ENCODE peak calls at places on chromosome 15, in eight cellular contexts. Q is NCI-H2081; I is Peyer's patch; Y is stimulated activated CD8-positive, alpha-beta memory T cell treated with anti-CD3 and anti-CD28 coated beads, Interleukin-2, amount 100 ng/mL, for 48 hours; T is EL; K is endodermal cell; S is GM10248; R is ELR. Z is an unnamed sample.
A peak's percentile ranks its signal among the peaks of the same experiment; 100 is the strongest.

GRCh38 chr15:101115318-101115886 is 136.4 kb downstream of the CHSY1 start:
- DNase-seq in Y (no peak), T (no peak), Q (no peak), S (no peak), R (no peak), I (no peak), K (no peak), Z (no peak)

GRCh38 chr15:74958320-74958907 is 1.8 kb upstream of the RPP25 start:
- DNase-seq in Q (peak; percentile 83), Y (no peak), T (peak; percentile 62), K (peak; percentile 83), R (peak; percentile 63), I (peak; percentile 87), S (no peak), Z (no peak)

GRCh38 chr15:42788725-42789124 is 51.8 kb upstream of the CDAN1 start:
- DNase-seq in T (no peak), Y (no peak), Q (no peak), K (no peak), S (no peak), R (no peak), I (no peak), Z (no peak)

GRCh38 chr15:74978503-74978902 is 16.9 kb upstream of the SCAMP5 start:
- DNase-seq in S (no peak), T (no peak), K (no peak), Y (peak; percentile 68), Q (no peak), R (peak; percentile 50), I (no peak), Z (no peak)

GRCh38 chr15:74396445-74397238 is 29.2 kb upstream of the CYP11A1 start:
- DNase-seq in Q (no peak), Y (peak; percentile 64), R (peak; percentile 95), T (peak; percentile 82), K (peak; percentile 71), S (peak; percentile 84), I (peak; percentile 83), Z (peak; percentile 57)

GRCh38 chr15:51046799-51047449 is 47.8 kb downstream of the TNFAIP8L3 start:
- DNase-seq in I (peak; percentile 55), Y (no peak), R (peak; percentile 9), S (no peak), T (peak; percentile 17), K (no peak), Q (no peak), Z (no peak)

GRCh38 chr15:42111924-42112323 is 17.6 kb upstream of the PLA2G4D start:
- DNase-seq in I (no peak), R (no peak), S (no peak), Y (no peak), Q (no peak), K (no peak), T (no peak), Z (no peak)

GRCh38 chr15:52011711-52012144 is 7.3 kb upstream of the MAPK6 start:
- DNase-seq in Q (peak; percentile 81), T (no peak), R (peak; percentile 9), S (no peak), Y (no peak), I (no peak), K (no peak), Z (no peak)

GRCh38 chr15:39200586-39200985 is 380.3 kb upstream of the THBS1 start:
- DNase-seq in T (no peak), I (no peak), S (no peak), R (no peak), Q (no peak), Y (no peak), K (peak; percentile 50), Z (no peak)

GRCh38 chr15:92277776-92278175 is 115.9 kb upstream of the ST8SIA2 start:
- DNase-seq in Q (peak; percentile 22), S (peak; percentile 18), R (peak; percentile 4), T (peak; percentile 13), K (peak; percentile 59), Y (no peak), I (no peak), Z (peak; percentile 6)

GRCh38 chr15:82918607-82919230 is 33.8 kb downstream of the HOMER2 start:
- DNase-seq in K (no peak), R (no peak), Q (no peak), S (no peak), T (no peak), I (no peak), Y (no peak), Z (no peak)

GRCh38 chr15:31214158-31214863 is 112.3 kb upstream of the KLF13 start:
- DNase-seq in S (no peak), Q (no peak), I (peak; percentile 44), K (no peak), Y (no peak), R (no peak), T (no peak), Z (no peak)

GRCh38 chr15:41474941-41475340 is 18.7 kb upstream of the ITPKA start:
- DNase-seq in Q (peak; percentile 5), R (no peak), S (no peak), K (no peak), Y (no peak), I (no peak), T (no peak), Z (no peak)

GRCh38 chr15:38072507-38073277 is 138.3 kb downstream of the TMCO5A start:
- DNase-seq in I (peak; percentile 79), Y (no peak), R (peak; percentile 81), Q (peak; percentile 46), S (peak; percentile 47), K (peak; percentile 96), T (peak; percentile 74), Z (no peak)

GRCh38 chr15:67945951-67946700 is 106.3 kb upstream of the RNU6-1 start:
- DNase-seq in Y (no peak), S (no peak), K (peak; percentile 87), Q (no peak), I (no peak), R (peak; percentile 78), T (peak; percentile 88), Z (no peak)

GRCh38 chr15:53512029-53512428 is 247.4 kb downstream of the WDR72 start:
- DNase-seq in Y (no peak), R (no peak), T (no peak), K (no peak), Q (no peak), S (no peak), I (no peak), Z (no peak)

GRCh38 chr15:79826800-79827199 is 70.0 kb downstream of the MTHFS start:
- DNase-seq in I (no peak), Y (no peak), R (no peak), S (no peak), K (no peak), Q (no peak), T (no peak), Z (no peak)

GRCh38 chr15:27358751-27359434 is 387.9 kb downstream of the GABRG3 start:
- DNase-seq in I (no peak), Q (no peak), K (peak; percentile 83), S (no peak), T (no peak), Y (peak; percentile 1), R (no peak), Z (no peak)

GRCh38 chr15:88262064-88262463 is 5.5 kb upstream of the NTRK3 start:
- DNase-seq in S (no peak), I (no peak), K (peak; percentile 55), Y (no peak), R (peak; percentile 21), Q (no peak), T (peak; percentile 52), Z (no peak)

GRCh38 chr15:42194502-42194901 is 13.6 kb downstream of the VPS39 start:
- DNase-seq in Q (no peak), R (peak; percentile 74), Y (no peak), I (peak; percentile 53), T (peak; percentile 79), S (no peak), K (no peak), Z (no peak)

GRCh38 chr15:41971089-41971892 is 1.1 kb downstream of the EHD4 start:
- DNase-seq in T (peak; percentile 78), K (peak; percentile 78), Q (peak; percentile 38), R (peak; percentile 83), Y (peak; percentile 65), S (peak; percentile 82), I (peak; percentile 81), Z (peak; percentile 65)

GRCh38 chr15:79644091-79644490 is 212.0 kb downstream of the MINAR1 start:
- DNase-seq in R (peak; percentile 87), K (no peak), T (peak; percentile 86), I (no peak), Y (no peak), S (no peak), Q (peak; percentile 1), Z (no peak)

GRCh38 chr15:63474810-63475316 is 29.5 kb upstream of the USP3 start:
- DNase-seq in Y (no peak), I (peak; percentile 86), T (no peak), S (peak; percentile 75), R (peak; percentile 29), Q (no peak), K (peak; percentile 57), Z (peak; percentile 32)

GRCh38 chr15:84788500-84788899 is 28.7 kb upstream of the ALPK3 start:
- DNase-seq in R (no peak), S (no peak), Y (no peak), T (no peak), K (no peak), Q (no peak), I (no peak), Z (no peak)

Z was measured in GM19239.